ENCODE peak calls at places on chromosomes 4 and X, in six cellular contexts. X, W, K, J, T and O are unnamed samples.

GRCh38 chr4:42627887-42628646 is 28.8 kb downstream of the ATP8A1 start:
- DNase-seq in X (no peak), W (no peak), K (no peak), J (peak; percentile 87), T (peak; percentile 80), O (peak; percentile 67)

GRCh38 chrX:15564981-15565579 is 35.7 kb downstream of the ACE2 start:
- DNase-seq in X (peak; percentile 45), W (peak; percentile 73), K (peak; percentile 44), J (peak; percentile 33), T (peak; percentile 69), O (peak; percentile 48)

GRCh38 chr4:122798101-122798500 is 28.5 kb upstream of the FGF2 start:
- DNase-seq in X (peak; percentile 14), W (no peak), K (peak; percentile 94), J (peak; percentile 58), T (no peak), O (peak; percentile 56)

GRCh38 chr4:77194989-77195388 is 38.0 kb downstream of the CCNG2 start:
- DNase-seq in X (no peak), W (no peak), K (no peak), J (no peak), T (no peak), O (no peak)

GRCh38 chr4:72375050-72375736 is 193.8 kb downstream of the ADAMTS3 start:
- DNase-seq in X (no peak), W (no peak), K (peak; percentile 69), J (no peak), T (no peak), O (no peak)

GRCh38 chr4:101790521-101791188 is at the start of gene BANK1:
- DNase-seq in X (peak; percentile 48), W (peak; percentile 73), K (peak; percentile 2), J (peak; percentile 10), T (peak; percentile 91), O (peak; percentile 75)

GRCh38 chrX:11066812-11067211 is 44.3 kb upstream of the HCCS start:
- DNase-seq in X (no peak), W (no peak), K (no peak), J (no peak), T (no peak), O (no peak)

GRCh38 chr4:99117876-99118693 is 26.0 kb downstream of the ADH4 start:
- DNase-seq in X (no peak), W (no peak), K (peak; percentile 35), J (no peak), T (no peak), O (no peak)

GRCh38 chr4:174461438-174462106 is 60.7 kb downstream of the HPGD start:
- DNase-seq in X (peak; percentile 21), W (no peak), K (no peak), J (no peak), T (peak; percentile 75), O (no peak)

GRCh38 chr4:113141901-113142346 is 92.5 kb downstream of the ANK2 start:
- DNase-seq in X (no peak), W (no peak), K (peak; percentile 43), J (no peak), T (no peak), O (no peak)

GRCh38 chr4:187071896-187072295 is 348.2 kb upstream of the FAT1 start:
- DNase-seq in X (no peak), W (peak; percentile 10), K (no peak), J (no peak), T (no peak), O (peak; percentile 63)

GRCh38 chr4:56637791-56638190 is 43.3 kb downstream of the HOPX start:
- DNase-seq in X (no peak), W (no peak), K (no peak), J (no peak), T (no peak), O (no peak)

GRCh38 chr4:125268065-125268755 is 46.5 kb upstream of the FAT4 start:
- DNase-seq in X (no peak), W (no peak), K (no peak), J (no peak), T (no peak), O (no peak)

GRCh38 chr4:10496200-10496599 is 39.0 kb upstream of the ZNF518B start:
- DNase-seq in X (no peak), W (no peak), K (no peak), J (no peak), T (no peak), O (no peak)

GRCh38 chr4:95957054-95957453 is 117.2 kb downstream of the PDHA2 start:
- DNase-seq in X (no peak), W (no peak), K (no peak), J (no peak), T (no peak), O (no peak)

GRCh38 chr4:21181716-21182115 is 481.5 kb downstream of the PACRGL start:
- DNase-seq in X (no peak), W (no peak), K (no peak), J (no peak), T (no peak), O (no peak)

GRCh38 chr4:22962186-22962786 is 269.5 kb downstream of the GBA3 start:
- DNase-seq in X (no peak), W (peak; percentile 49), K (peak; percentile 4), J (no peak), T (no peak), O (peak; percentile 22)

GRCh38 chrX:103240155-103240554 is 14.8 kb downstream of the TCEAL8 start:
- DNase-seq in X (no peak), W (no peak), K (no peak), J (no peak), T (no peak), O (no peak)

GRCh38 chr4:37673523-37674192 is 12.5 kb downstream of the RELL1 start:
- DNase-seq in X (no peak), W (no peak), K (no peak), J (no peak), T (no peak), O (peak; percentile 30)

GRCh38 chrX:56726609-56727008 is 2.4 kb upstream of the NBDY start:
- DNase-seq in X (peak; percentile 26), W (peak; percentile 46), K (peak; percentile 61), J (peak; percentile 6), T (peak; percentile 56), O (peak; percentile 14)

GRCh38 chrX:142251202-142251601 is 46.1 kb upstream of the MAGEC2 start:
- DNase-seq in X (no peak), W (no peak), K (no peak), J (no peak), T (no peak), O (no peak)

GRCh38 chrX:42151808-42152207 is 228.5 kb upstream of the CASK start:
- DNase-seq in X (no peak), W (no peak), K (no peak), J (no peak), T (no peak), O (no peak)

GRCh38 chrX:19776753-19777152 is 110.6 kb downstream of the SH3KBP1 start:
- DNase-seq in X (no peak), W (no peak), K (no peak), J (no peak), T (peak; percentile 60), O (no peak)

GRCh38 chrX:109472939-109473713 is 8.8 kb downstream of the GUCY2F start:
- DNase-seq in X (no peak), W (peak; percentile 77), K (peak; percentile 31), J (peak; percentile 2), T (no peak), O (peak; percentile 15)

GRCh38 chr4:80307774-80308465 is 27.6 kb upstream of the CFAP299 start:
- DNase-seq in X (no peak), W (no peak), K (peak; percentile 79), J (no peak), T (no peak), O (no peak)

GRCh38 chr4:80308466-80308822 is 27.1 kb upstream of the CFAP299 start:
- DNase-seq in X (no peak), W (no peak), K (no peak), J (no peak), T (no peak), O (no peak)

GRCh38 chr4:80306255-80306654 is 29.3 kb upstream of the CFAP299 start:
- DNase-seq in X (no peak), W (no peak), K (peak; percentile 54), J (no peak), T (no peak), O (no peak)

GRCh38 chr4:80305466-80305865 is 30.1 kb upstream of the CFAP299 start:
- DNase-seq in X (no peak), W (no peak), K (peak; percentile 80), J (no peak), T (no peak), O (no peak)

DNA sequence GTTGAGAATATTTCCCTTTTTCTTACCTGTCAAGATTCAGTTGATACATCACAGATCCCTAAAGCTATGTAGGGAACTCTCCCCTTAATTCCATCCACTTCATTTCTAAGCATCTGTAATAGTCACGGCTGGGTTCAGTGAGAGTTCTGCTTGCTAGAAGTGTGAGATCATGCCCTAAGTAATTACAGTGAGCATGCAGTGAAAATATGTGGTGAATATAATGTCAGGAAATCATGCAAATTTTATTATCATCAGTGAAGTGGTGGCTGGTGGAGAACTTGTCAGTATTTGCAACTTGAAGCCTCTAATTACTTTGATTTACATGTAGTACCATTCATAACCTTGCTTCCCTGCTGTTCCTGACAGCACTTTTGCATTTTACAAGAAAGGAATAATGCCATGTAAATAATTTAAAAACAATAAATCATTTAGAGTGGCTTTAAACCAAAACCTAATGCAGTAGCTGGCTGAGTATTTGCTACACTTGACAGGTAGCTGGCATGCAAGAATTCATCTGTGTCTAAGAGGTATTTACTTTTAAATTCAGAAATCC is 28.3 kb upstream of the CFAP299 start:
- DNase-seq in X (no peak), W (peak; percentile 43), K (peak; percentile 41), J (no peak), T (no peak), O (no peak)
- H3K4me1 ChIP-seq in X (no peaks in the 10 kb centered on the region), W (peaks cover 9% of the 10 kb centered on the region), K (peaks cover 14% of the 10 kb centered on the region), J (no peaks in the 10 kb centered on the region), T (no peaks in the 10 kb centered on the region), O (no peaks in the 10 kb centered on the region)

GRCh38 chrX:24464836-24465523 is at the start of gene PDK3:
- DNase-seq in X (peak; percentile 90), W (peak; percentile 97), K (peak; percentile 77), J (peak; percentile 89), T (peak; percentile 95), O (peak; percentile 89)
- H3K27ac ChIP-seq in X (peak within 1 kb of the TSS; percentile 70), W (peak within 1 kb of the TSS; percentile 85), K (no peak within 1 kb of the TSS), J (peak within 1 kb of the TSS; percentile 70), T (peak within 1 kb of the TSS; percentile 87), O (peak within 1 kb of the TSS; percentile 86)

GRCh38 chrX:40083120-40083978 is 14.4 kb downstream of the BCOR start:
- DNase-seq in X (peak; percentile 36), W (peak; percentile 52), K (no peak), J (no peak), T (peak; percentile 58), O (peak; percentile 30)

GRCh38 chrX:40083979-40084359 is 13.8 kb downstream of the BCOR start:
- DNase-seq in X (no peak), W (no peak), K (no peak), J (no peak), T (no peak), O (no peak)

GRCh38 chrX:40085086-40085551 is 12.6 kb downstream of the BCOR start:
- DNase-seq in X (peak; percentile 39), W (no peak), K (peak; percentile 86), J (no peak), T (no peak), O (no peak)

GRCh38 chrX:40085714-40086113 is 12.0 kb downstream of the BCOR start:
- DNase-seq in X (no peak), W (no peak), K (no peak), J (no peak), T (no peak), O (no peak)

GRCh38 chrX:40084471-40084870 is 13.3 kb downstream of the BCOR start:
- DNase-seq in X (no peak), W (no peak), K (no peak), J (no peak), T (no peak), O (no peak)
- H3K4me3 ChIP-seq in X (no peak overlapping the region), W (no peak overlapping the region), K (no peak overlapping the region), J (no peak overlapping the region), T (no peak overlapping the region), O (no peak overlapping the region)

GRCh38 chr4:121030151-121030550 is 42.2 kb downstream of the NDNF start:
- DNase-seq in X (no peak), W (no peak), K (no peak), J (no peak), T (no peak), O (no peak)
- H3K4me1 ChIP-seq in X (no peaks in the 10 kb centered on the region), W (no peaks in the 10 kb centered on the region), K (no peaks in the 10 kb centered on the region), J (no peaks in the 10 kb centered on the region), T (no peaks in the 10 kb centered on the region), O (no peaks in the 10 kb centered on the region)